ENCODE peak calls at places on chromosome 1, in four cellular contexts. One of them, this sample, is unnamed.

GRCh38 chr1:31793586-31794285 is 22.1 kb downstream of the SPOCD1 start:
- DNase-seq in HL-60: no peak
- DNase-seq in GM12878: no peak
- DNase-seq in K562: no peak
- DNase-seq in this sample: no peak

GRCh38 chr1:121483961-121484424 is 299.2 kb downstream of the SRGAP2C start:
- DNase-seq in HL-60: peak
- DNase-seq in GM12878: no peak
- DNase-seq in K562: no peak
- DNase-seq in this sample: no peak

GRCh38 chr1:6038603-6039002 is 7.1 kb upstream of the KCNAB2 start:
- DNase-seq in HL-60: no peak
- DNase-seq in GM12878: no peak
- DNase-seq in K562: no peak
- DNase-seq in this sample: no peak

GRCh38 chr1:92709738-92710137 is 75.2 kb downstream of the EVI5 start:
- DNase-seq in HL-60: no peak
- DNase-seq in GM12878: no peak
- DNase-seq in K562: peak
- DNase-seq in this sample: no peak

GRCh38 chr1:20237646-20238045 is 51.3 kb upstream of the PLA2G2C start:
- DNase-seq in HL-60: no peak
- DNase-seq in GM12878: no peak
- DNase-seq in K562: no peak
- DNase-seq in this sample: no peak

GRCh38 chr1:43121251-43121650 is 50.8 kb downstream of the EBNA1BP2 start:
- DNase-seq in HL-60: no peak
- DNase-seq in GM12878: no peak
- DNase-seq in K562: no peak
- DNase-seq in this sample: no peak

GRCh38 chr1:184114818-184115398 is 63.4 kb downstream of the TSEN15 start:
- DNase-seq in HL-60: no peak
- DNase-seq in GM12878: no peak
- DNase-seq in K562: no peak
- DNase-seq in this sample: no peak

GRCh38 chr1:2379733-2380404 is 11.5 kb downstream of the MORN1 start:
- DNase-seq in HL-60: no peak
- DNase-seq in GM12878: no peak
- DNase-seq in K562: no peak
- DNase-seq in this sample: no peak

GRCh38 chr1:109772658-109773202 is 9.0 kb upstream of the EPS8L3 start:
- DNase-seq in HL-60: no peak
- DNase-seq in GM12878: no peak
- DNase-seq in K562: no peak
- DNase-seq in this sample: no peak

GRCh38 chr1:160739098-160739511 is at the start of gene SLAMF7:
- DNase-seq in HL-60: peak
- DNase-seq in GM12878: peak
- DNase-seq in K562: no peak
- DNase-seq in this sample: no peak

GRCh38 chr1:17244826-17245740 is 3.8 kb upstream of the PADI3 start:
- DNase-seq in HL-60: no peak
- DNase-seq in GM12878: no peak
- DNase-seq in K562: no peak
- DNase-seq in this sample: no peak

GRCh38 chr1:115755436-115756370 is 12.8 kb downstream of the CASQ2 start:
- DNase-seq in HL-60: no peak
- DNase-seq in GM12878: no peak
- DNase-seq in K562: no peak
- DNase-seq in this sample: no peak

GRCh38 chr1:203127672-203128611 is at the start of gene ADORA1:
- DNase-seq in HL-60: no peak
- DNase-seq in GM12878: no peak
- DNase-seq in K562: no peak
- DNase-seq in this sample: no peak

GRCh38 chr1:219299420-219299819 is 125.7 kb downstream of the LYPLAL1 start:
- DNase-seq in HL-60: no peak
- DNase-seq in GM12878: no peak
- DNase-seq in K562: no peak
- DNase-seq in this sample: no peak

GRCh38 chr1:219302697-219303096 is 129.0 kb downstream of the LYPLAL1 start:
- DNase-seq in HL-60: no peak
- DNase-seq in GM12878: no peak
- DNase-seq in K562: no peak
- DNase-seq in this sample: no peak

GRCh38 chr1:219308367-219308766 is 134.7 kb downstream of the LYPLAL1 start:
- DNase-seq in HL-60: no peak
- DNase-seq in GM12878: no peak
- DNase-seq in K562: no peak
- DNase-seq in this sample: no peak

GRCh38 chr1:219310181-219310728 is 136.6 kb downstream of the LYPLAL1 start:
- DNase-seq in HL-60: no peak
- DNase-seq in GM12878: no peak
- DNase-seq in K562: no peak
- DNase-seq in this sample: no peak

DNA sequence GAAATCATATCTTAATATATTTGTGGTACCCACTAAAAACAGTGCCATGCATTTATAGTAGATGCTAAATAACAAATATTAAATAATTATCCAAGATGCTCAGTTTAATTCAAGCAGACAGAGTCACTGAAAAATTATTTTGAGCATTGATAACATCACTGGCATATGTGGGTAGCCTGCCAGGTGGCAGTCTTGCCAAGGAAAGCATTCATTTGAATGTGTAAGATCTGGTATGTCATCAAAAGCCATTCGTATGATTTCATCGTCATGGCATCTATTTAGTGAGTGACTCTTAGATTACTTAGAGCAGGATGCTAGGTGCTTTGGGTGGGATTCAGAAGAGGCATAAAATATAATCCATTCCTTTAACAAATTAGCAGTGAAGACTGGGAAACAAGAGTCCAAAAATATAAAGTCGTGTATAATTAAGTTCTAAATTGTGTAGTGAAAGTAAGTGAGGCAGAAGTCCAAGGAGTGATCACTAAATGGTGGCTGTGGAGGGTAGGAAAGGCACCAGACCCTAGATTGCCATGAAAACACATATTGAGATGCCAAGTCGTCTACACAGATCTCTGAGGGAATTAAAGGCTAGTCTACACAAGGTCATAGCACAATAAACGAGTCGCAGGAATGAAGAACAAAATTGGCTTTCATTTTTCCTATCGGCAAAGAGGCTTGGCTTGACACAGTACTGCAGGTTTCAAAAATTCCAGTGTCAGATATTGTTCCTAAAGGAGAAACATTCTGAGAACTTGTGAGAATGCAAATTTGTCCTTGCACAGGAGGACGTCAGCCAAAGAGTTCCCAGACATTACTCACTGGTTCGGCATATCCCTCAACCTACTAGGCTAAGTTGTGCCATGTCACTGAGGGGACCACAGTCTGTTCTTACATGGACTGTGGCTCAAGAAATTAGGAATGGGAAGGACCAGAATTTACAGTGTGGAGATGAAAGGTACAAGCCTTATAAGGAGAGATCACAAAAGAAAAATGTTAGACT is 130.8 kb downstream of the LYPLAL1 start:
- DNase-seq in HL-60: no peak
- DNase-seq in GM12878: no peak
- DNase-seq in K562: no peak
- DNase-seq in this sample: no peak
- TF ChIP-seq SPI1 in HL-60: no peak
- TF ChIP-seq SPI1 in GM12878: no peak
- TF ChIP-seq SPI1 in K562: no peak
- TF ChIP-seq SPI1 in this sample: no peak

DNA sequence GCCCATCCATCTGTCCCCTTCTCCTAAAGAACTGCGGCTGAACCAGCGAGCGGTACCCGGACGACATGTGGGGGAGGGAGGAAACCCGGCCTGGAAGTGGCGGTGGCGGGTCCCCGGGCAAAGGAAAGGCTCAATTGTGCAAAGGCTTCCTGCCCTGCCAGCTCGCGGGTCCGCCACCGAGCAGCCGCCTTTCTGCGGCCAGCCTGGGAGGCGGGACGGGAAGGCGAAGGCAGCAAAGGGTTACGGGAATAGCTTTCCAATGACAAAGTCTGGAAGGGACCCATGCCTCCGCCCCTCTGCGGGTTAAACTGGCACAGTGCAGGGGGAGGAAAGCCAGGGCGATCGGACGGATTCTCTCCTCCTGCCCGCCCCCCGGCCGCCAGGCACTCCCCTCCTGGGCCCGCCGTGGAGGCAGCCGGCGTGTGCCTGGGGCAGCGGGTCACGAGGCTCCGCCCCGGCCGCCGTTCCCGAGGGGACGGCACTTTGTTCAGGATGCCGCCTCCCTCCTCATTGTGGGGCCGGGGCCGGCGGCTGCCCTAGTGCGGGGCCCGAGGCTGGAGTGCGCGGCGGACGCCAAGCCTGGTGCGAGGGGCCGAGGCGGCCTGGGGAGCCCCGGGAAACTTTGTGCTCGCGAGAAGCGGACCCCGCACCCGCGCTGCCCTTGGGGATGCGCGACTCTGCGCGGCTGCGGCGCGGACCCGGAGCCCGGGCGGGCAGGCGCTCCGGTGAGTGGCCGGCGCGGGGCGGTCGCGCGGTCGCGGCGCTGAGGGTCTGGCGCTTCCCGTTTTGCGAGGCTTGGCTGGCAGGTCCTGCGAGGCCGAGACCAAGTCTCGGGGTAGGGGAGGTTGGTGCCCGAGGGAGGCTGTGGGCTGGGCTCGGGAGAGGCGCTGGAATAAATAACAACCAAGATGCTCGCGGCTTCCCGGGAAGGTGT is at the start of gene NAV1:
- DNase-seq in HL-60: peak
- DNase-seq in GM12878: no peak
- DNase-seq in K562: peak
- DNase-seq in this sample: no peak
- TF ChIP-seq SPI1 in HL-60: no peak
- TF ChIP-seq SPI1 in GM12878: no peak
- TF ChIP-seq SPI1 in K562: no peak
- TF ChIP-seq SPI1 in this sample: no peak

DNA sequence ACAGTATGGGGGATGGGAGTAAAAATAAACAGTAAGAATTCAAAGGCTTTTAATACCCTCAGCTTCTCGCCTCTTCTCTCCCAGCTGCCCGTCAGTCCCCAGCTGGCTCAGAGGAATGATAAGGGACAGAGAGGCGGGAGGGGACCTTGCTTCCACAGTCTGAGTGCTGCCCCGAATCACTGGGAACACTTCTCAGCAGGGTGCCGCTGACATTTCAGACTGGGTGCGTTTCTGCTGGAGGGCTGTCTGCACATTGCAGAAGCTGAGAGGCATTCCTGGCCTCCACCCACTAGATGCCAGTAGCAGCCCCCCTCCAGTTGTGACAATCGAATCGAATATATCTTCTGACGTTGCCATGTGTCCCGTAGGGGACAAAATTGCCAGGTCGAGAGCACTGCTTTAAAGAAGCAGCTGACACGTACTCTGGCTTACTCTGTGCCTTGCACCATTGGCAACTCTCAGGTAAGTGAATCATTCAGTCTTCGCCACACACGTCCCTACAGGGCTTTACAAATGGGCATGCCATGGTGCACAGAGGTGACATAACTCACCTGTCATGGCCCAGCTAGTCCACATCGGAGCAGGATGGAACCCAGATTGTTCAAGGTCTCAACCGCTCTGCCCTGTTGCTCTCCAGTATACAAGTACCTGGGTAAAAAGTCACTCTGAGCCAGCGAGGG is 23.9 kb downstream of the CTNNBIP1 start:
- DNase-seq in HL-60: no peak
- DNase-seq in GM12878: no peak
- DNase-seq in K562: peak
- DNase-seq in this sample: no peak
- TF ChIP-seq SPI1 in HL-60: no peak
- TF ChIP-seq SPI1 in GM12878: no peak
- TF ChIP-seq SPI1 in K562: no peak
- TF ChIP-seq SPI1 in this sample: no peak

DNA sequence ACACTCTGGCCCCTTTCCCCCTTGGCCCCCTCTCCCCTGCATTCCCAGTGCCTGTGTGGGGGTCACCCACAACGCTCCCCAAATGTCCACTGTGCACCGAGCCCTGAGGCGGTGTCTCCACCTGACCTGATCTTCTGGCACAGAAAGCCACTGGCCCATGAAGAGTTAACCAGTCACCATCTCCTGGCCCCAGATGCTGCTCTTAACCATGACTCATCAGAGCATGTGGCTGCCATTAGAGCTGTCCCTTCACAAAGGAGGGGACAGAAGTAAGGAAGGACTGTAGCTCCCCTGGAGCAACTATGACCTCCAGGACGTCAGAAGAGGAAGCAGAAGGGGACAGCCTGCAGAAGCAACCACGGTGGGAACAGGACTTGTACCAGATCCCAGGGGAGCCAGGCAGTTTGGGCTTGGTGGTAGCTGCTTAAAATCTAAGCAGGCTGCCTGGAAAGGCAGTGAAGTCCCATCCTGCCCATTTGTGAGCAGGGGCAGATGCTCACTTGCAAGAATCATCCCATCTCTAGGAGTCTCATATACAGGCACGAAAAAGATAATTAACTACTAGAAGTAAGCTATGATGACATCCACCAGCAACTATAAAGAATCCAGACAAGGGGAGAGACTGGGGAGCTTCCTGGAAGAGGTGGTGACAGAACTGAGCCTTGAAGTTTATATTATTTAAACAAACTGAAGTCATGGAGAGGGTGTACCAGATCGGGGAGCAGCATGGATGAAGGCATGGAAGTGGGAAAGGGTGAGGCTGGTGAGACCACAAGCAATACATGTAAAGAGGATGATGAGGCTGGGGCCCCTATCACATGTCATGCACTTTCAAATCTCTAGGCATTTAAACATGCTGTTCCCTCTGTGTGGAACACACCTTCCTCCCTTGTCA is 1.1 kb upstream of the TTC39A start:
- DNase-seq in HL-60: peak
- DNase-seq in GM12878: peak
- DNase-seq in K562: peak
- DNase-seq in this sample: peak
- TF ChIP-seq SPI1 in HL-60: no peak
- TF ChIP-seq SPI1 in GM12878: no peak
- TF ChIP-seq SPI1 in K562: peak
- TF ChIP-seq SPI1 in this sample: no peak

DNA sequence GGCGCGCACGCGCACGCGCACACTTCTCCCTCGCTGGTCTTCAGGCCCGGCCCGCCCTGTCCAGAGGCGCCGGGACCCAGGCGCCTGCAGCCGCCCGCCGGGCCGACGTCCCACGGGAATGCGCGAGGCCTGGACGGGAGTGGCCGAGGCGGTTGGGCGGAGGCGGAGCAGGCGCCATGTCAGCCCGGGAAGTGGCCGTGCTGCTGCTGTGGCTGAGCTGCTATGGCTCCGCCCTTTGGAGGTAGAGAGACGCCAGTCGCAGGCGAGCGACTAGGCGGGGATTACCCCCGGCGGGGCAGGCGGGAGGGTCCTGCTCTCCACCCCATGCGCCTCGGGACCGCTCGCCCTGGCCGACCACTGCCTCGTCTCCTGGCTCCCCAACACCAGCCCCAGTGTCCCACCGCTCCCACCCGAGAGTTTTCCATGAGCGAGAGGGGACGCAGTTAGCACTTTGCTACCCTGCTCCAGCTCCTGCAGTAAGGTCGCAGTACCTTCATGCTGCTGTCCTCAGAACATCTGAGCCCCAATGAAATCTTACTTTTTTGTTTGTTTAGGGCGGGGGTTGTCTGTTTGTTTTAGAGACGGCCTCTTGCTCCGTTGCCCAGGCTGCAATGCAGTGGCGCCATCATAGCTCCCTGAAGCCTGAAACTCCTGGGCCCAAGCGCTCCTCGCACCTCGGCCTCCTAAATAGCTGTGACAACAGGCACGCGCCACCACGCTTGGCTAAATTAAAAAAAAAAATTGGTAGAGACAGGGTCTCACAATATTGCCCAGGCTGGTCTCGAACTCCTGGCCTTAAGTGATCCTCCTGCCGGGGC is at the start of gene CATSPERE:
- DNase-seq in HL-60: peak
- DNase-seq in GM12878: no peak
- DNase-seq in K562: no peak
- DNase-seq in this sample: peak
- TF ChIP-seq SPI1 in HL-60: no peak
- TF ChIP-seq SPI1 in GM12878: no peak
- TF ChIP-seq SPI1 in K562: no peak
- TF ChIP-seq SPI1 in this sample: no peak